ENCODE peak calls at places on chromosomes 16 and 17, in eight cellular contexts. Z, D, U, X, B, Q, M and A are unnamed samples.

GRCh38 chr17:80195141-80195540 is 25.0 kb downstream of the SGSH start:
- DNase-seq in Z (no peak), D (no peak), U (no peak), X (no peak), B (no peak), Q (no peak), M (no peak), A (no peak)

GRCh38 chr17:59680314-59680713 is 26.9 kb downstream of the PTRH2 start:
- DNase-seq in Z (no peak), D (no peak), U (no peak), X (no peak), B (no peak), Q (no peak), M (no peak), A (no peak)

GRCh38 chr16:69494993-69495392 is 70.6 kb downstream of the CYB5B start:
- DNase-seq in Z (no peak), D (peak), U (peak), X (peak), B (peak), Q (peak), M (no peak), A (no peak)

GRCh38 chr16:85384831-85385462 is 228.2 kb upstream of the GSE1 start:
- DNase-seq in Z (no peak), D (no peak), U (no peak), X (no peak), B (peak), Q (no peak), M (no peak), A (no peak)

GRCh38 chr16:85206472-85207356 is 94.4 kb upstream of the CIBAR2 start:
- DNase-seq in Z (peak), D (no peak), U (no peak), X (no peak), B (no peak), Q (peak), M (no peak), A (no peak)

GRCh38 chr16:57276596-57276995 is 7.9 kb downstream of the PLLP start:
- DNase-seq in Z (no peak), D (no peak), U (no peak), X (no peak), B (no peak), Q (no peak), M (no peak), A (no peak)

GRCh38 chr16:12553191-12553590 is 250.5 kb downstream of the CPPED1 start:
- DNase-seq in Z (no peak), D (no peak), U (no peak), X (no peak), B (no peak), Q (no peak), M (no peak), A (no peak)

GRCh38 chr17:12512712-12513355 is 152.9 kb upstream of the MYOCD start:
- DNase-seq in Z (no peak), D (no peak), U (no peak), X (no peak), B (no peak), Q (no peak), M (no peak), A (no peak)

GRCh38 chr17:8988263-8988662 is 22.8 kb upstream of the PIK3R5 start:
- DNase-seq in Z (no peak), D (no peak), U (no peak), X (no peak), B (no peak), Q (no peak), M (no peak), A (no peak)

GRCh38 chr16:3223913-3224515 is 10.9 kb downstream of the ZNF200 start:
- DNase-seq in Z (no peak), D (no peak), U (no peak), X (no peak), B (no peak), Q (peak), M (no peak), A (no peak)

GRCh38 chr16:2415085-2415484 is 14.2 kb upstream of the CCNF start:
- DNase-seq in Z (no peak), D (no peak), U (no peak), X (no peak), B (no peak), Q (no peak), M (no peak), A (no peak)

GRCh38 chr17:75547091-75547490 is 21.6 kb downstream of the LLGL2 start:
- DNase-seq in Z (no peak), D (no peak), U (no peak), X (no peak), B (no peak), Q (no peak), M (no peak), A (no peak)

GRCh38 chr16:87570938-87571867 is 31.1 kb upstream of the JPH3 start:
- DNase-seq in Z (peak), D (peak), U (peak), X (peak), B (peak), Q (peak), M (no peak), A (no peak)
- TF ChIP-seq POLR2AphosphoS5 in Z (no peak), D (no peak), U (no peak), X (no peak), B (no peak), Q (no peak), M (no peak), A (no peak)

GRCh38 chr17:41773190-41773588 is 13.3 kb downstream of the JUP start:
- DNase-seq in Z (peak), D (peak), U (peak), X (peak), B (peak), Q (peak), M (no peak), A (no peak)
- H3K9ac ChIP-seq in Z (no peak), D (no peak), U (peak), X (peak), B (no peak), Q (peak), M (no peak), A (no peak)

DNA sequence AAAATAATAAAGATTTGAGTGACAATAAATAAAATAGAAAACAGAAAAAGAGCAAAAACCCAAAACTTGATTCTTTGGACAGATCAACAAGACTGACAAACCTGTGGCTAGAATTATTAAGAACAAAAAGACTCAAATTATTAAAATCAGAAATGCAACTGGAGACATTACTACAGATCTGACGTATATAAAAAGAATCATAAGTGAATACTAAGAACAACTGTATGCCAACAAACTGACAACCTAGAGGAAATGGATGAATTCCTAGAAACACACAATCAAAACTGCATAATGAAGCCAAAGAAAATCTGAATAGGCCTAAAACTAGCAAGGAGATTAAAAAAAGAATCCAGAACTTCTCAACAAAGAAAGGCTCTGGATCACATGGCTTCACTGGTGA is 47.4 kb downstream of the NETO2 start:
- DNase-seq in Z (no peak), D (no peak), U (no peak), X (no peak), B (no peak), Q (no peak), M (no peak), A (no peak)
- H3K27ac ChIP-seq in Z (no peak), D (no peak), U (no peak), X (no peak), B (no peak), Q (no peak), M (no peak), A (no peak)

GRCh38 chr16:20676268-20676828 is 21.1 kb downstream of the ACSM1 start:
- DNase-seq in Z (no peak), D (no peak), U (no peak), X (no peak), B (no peak), Q (peak), M (peak), A (no peak)

GRCh38 chr16:20675488-20676267 is 21.8 kb downstream of the ACSM1 start:
- DNase-seq in Z (no peak), D (no peak), U (peak), X (peak), B (peak), Q (peak), M (peak), A (no peak)

GRCh38 chr16:20671903-20672302 is 25.6 kb downstream of the ACSM1 start:
- DNase-seq in Z (no peak), D (no peak), U (no peak), X (no peak), B (no peak), Q (no peak), M (no peak), A (no peak)

GRCh38 chr16:20674684-20675487 is 22.6 kb downstream of the ACSM1 start:
- DNase-seq in Z (no peak), D (no peak), U (peak), X (no peak), B (peak), Q (peak), M (no peak), A (no peak)

DNA sequence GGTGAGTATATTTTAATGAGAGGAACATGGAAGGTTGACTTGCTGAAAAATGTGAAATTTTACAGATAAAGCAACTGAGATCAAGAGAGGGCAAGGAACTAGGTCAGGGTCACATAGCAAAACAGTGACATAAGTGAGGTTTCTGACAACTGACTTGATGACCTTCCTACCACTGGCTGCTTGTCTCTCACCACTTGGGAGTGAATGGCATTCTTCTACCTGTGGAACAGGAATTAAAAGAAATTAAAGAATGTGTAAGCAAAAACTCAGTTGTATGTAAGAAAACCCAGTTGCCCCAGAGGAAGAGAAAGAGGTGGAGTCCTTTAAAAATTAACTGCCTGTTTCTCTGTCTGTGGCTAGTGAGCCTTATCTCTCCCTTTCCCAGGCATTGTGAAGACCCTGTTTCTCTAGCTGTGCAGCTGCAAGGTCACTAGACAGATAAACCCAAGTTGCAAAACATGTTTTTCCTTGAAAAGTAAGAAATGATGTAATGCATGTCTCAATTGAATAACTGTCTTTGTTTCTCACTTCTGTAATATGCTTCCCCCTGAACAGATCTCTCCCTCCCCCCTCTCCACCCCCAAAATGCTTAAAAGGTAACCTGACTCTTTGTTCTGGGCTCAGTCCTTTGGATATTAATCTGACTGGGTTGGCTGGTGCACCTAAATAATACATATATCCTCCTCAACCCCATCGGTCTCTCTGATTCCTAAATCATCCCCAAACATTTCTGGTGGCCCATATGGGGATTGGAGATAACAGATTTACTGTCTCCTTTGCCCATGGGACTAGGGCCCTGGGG is 23.4 kb downstream of the ACSM1 start:
- DNase-seq in Z (no peak), D (peak), U (peak), X (no peak), B (no peak), Q (peak), M (no peak), A (no peak)
- TF ChIP-seq POLR2AphosphoS5 in Z (no peak), D (peak), U (peak), X (no peak), B (no peak), Q (no peak), M (no peak), A (no peak)

GRCh38 chr16:67115649-67116048 is 5.9 kb downstream of the PHAF1 start:
- DNase-seq in Z (no peak), D (no peak), U (no peak), X (peak), B (no peak), Q (no peak), M (no peak), A (no peak)

GRCh38 chr16:67116388-67117311 is 6.9 kb downstream of the PHAF1 start:
- DNase-seq in Z (no peak), D (no peak), U (peak), X (no peak), B (no peak), Q (peak), M (no peak), A (no peak)

GRCh38 chr16:67112591-67113399 is 3.1 kb downstream of the PHAF1 start:
- DNase-seq in Z (no peak), D (no peak), U (peak), X (no peak), B (no peak), Q (peak), M (no peak), A (no peak)

GRCh38 chr16:67111951-67112444 is 2.3 kb downstream of the PHAF1 start:
- DNase-seq in Z (no peak), D (no peak), U (no peak), X (no peak), B (no peak), Q (no peak), M (no peak), A (no peak)

DNA sequence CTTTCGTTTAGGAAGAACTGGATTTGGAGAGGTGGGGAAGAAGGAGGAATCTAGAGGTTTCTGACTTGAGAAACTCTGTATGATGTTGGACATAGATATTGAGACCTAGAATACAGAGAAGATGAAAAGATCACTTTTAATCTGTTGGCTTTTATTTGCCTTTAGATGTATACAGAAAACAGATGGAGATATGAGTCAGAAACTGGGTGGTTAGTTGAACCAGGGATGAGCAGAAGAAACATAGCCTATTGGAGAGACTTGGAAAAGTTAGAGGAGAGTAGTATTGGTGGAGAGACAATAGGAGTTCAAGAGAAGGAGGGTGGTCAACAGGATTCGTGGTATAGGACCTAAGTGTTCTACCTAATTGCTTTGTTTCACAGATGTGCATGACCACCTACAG is 5.1 kb downstream of the PHAF1 start:
- DNase-seq in Z (no peak), D (no peak), U (no peak), X (no peak), B (no peak), Q (no peak), M (no peak), A (no peak)
- H3K9ac ChIP-seq in Z (peak), D (no peak), U (peak), X (peak), B (no peak), Q (no peak), M (no peak), A (no peak)